ENCODE peak calls at places on chromosomes 5 and 9, in ten cellular contexts. Q is A673; S is left colon; B is cardiac fibroblast; A is activated T-cell treated with anti-CD3 and anti-CD28 coated beads, Interleukin-2, amount 50 U/mL, for 24 hours; J is mammary epithelial cell; V is colonic mucosa; C is GF-D8; O is mucosa of gallbladder; D is fibroblast of pulmonary artery. I is an unnamed sample.

GRCh38 chr5:142644127-142644526 is 41.8 kb downstream of the FGF1 start:
- DNase-seq in V (no peak), O (no peak), C (no peak), B (peak; percentile 67), A (no peak), D (no peak), J (peak; percentile 78), S (no peak), Q (no peak), I (no peak)

GRCh38 chr9:83772860-83773259 is 44.7 kb downstream of the GKAP1 start:
- DNase-seq in D (no peak), V (no peak), Q (no peak), S (no peak), B (no peak), J (no peak), A (no peak), O (no peak), C (no peak), I (no peak)

GRCh38 chr5:167348980-167349379 is 942.5 kb upstream of the WWC1 start:
- DNase-seq in C (no peak), J (no peak), A (no peak), V (no peak), O (no peak), B (no peak), Q (peak; percentile 8), S (no peak), D (no peak), I (no peak)

GRCh38 chr9:96460877-96461276 is 10.9 kb downstream of the HABP4 start:
- DNase-seq in O (no peak), S (no peak), V (no peak), D (peak; percentile 46), J (no peak), C (no peak), Q (no peak), B (peak; percentile 57), A (no peak), I (no peak)

GRCh38 chr9:38662763-38663593 is 42.6 kb upstream of the ANKRD18A start:
- DNase-seq in S (no peak), B (peak; percentile 39), O (no peak), C (no peak), D (peak; percentile 72), Q (peak; percentile 29), A (no peak), J (no peak), V (no peak), I (no peak)

GRCh38 chr5:179246227-179246626 is 99.0 kb downstream of the ADAMTS2 start:
- DNase-seq in S (no peak), D (no peak), V (no peak), Q (no peak), C (no peak), A (no peak), B (no peak), J (no peak), O (no peak), I (no peak)

GRCh38 chr9:35490155-35490909 is 421 bp downstream of the RUSC2 start:
- DNase-seq in S (peak; percentile 14), V (peak; percentile 33), A (no peak), C (no peak), D (no peak), B (no peak), Q (peak; percentile 14), O (no peak), J (peak; percentile 21), I (no peak)

GRCh38 chr5:134649163-134649916 is 755 bp downstream of the SEC24A start:
- DNase-seq in V (peak; percentile 45), O (peak; percentile 14), D (peak; percentile 16), B (peak; percentile 24), A (peak; percentile 34), S (no peak), Q (no peak), J (peak; percentile 23), C (no peak), I (no peak)

GRCh38 chr5:9898319-9898718 is 268.2 kb upstream of the TAS2R1 start:
- DNase-seq in J (peak; percentile 13), O (peak; percentile 28), B (peak; percentile 60), A (no peak), V (no peak), C (no peak), D (peak; percentile 72), S (peak; percentile 27), Q (peak; percentile 13), I (no peak)

GRCh38 chr5:180235846-180236245 is 26.8 kb upstream of the RASGEF1C start:
- DNase-seq in Q (no peak), S (no peak), B (no peak), O (no peak), C (no peak), J (peak; percentile 62), V (no peak), A (no peak), D (no peak), I (no peak)

GRCh38 chr9:130039504-130040147 is 3.4 kb downstream of the FNBP1 start:
- DNase-seq in S (no peak), V (no peak), B (no peak), A (no peak), Q (peak; percentile 63), J (no peak), D (no peak), C (no peak), O (no peak), I (no peak)

GRCh38 chr5:17190799-17191391 is 26.5 kb upstream of the BASP1 start:
- DNase-seq in O (no peak), A (no peak), C (no peak), B (no peak), S (peak; percentile 24), D (no peak), Q (peak; percentile 62), J (no peak), V (no peak), I (no peak)

GRCh38 chr5:61330341-61330878 is 1.6 kb upstream of the ZSWIM6 start:
- DNase-seq in B (peak; percentile 60), D (peak; percentile 60), O (peak; percentile 42), V (peak; percentile 81), A (no peak), J (peak; percentile 67), Q (peak; percentile 72), S (peak; percentile 74), C (no peak), I (peak; percentile 48)

GRCh38 chr5:34699155-34700077 is 43.3 kb downstream of the RAI14 start:
- DNase-seq in J (no peak), A (no peak), S (peak; percentile 66), Q (no peak), O (peak; percentile 64), V (peak; percentile 81), D (no peak), C (no peak), B (no peak), I (no peak)

GRCh38 chr5:20300110-20300509 is 312.1 kb upstream of the CDH18 start:
- DNase-seq in V (no peak), B (peak; percentile 67), A (no peak), D (peak; percentile 79), S (no peak), Q (no peak), J (no peak), C (no peak), O (no peak), I (no peak)

GRCh38 chr5:87400305-87400899 is 12.3 kb downstream of the CCNH start:
- DNase-seq in S (no peak), V (no peak), C (no peak), D (peak; percentile 68), A (no peak), Q (peak; percentile 69), J (peak; percentile 27), B (peak; percentile 72), O (no peak), I (no peak)

GRCh38 chr5:131776451-131776850 is 20.4 kb downstream of the FNIP1 start:
- DNase-seq in C (no peak), D (peak; percentile 34), O (no peak), A (no peak), J (no peak), V (no peak), B (no peak), S (no peak), Q (no peak), I (no peak)

GRCh38 chr9:92327283-92327850 is 1.6 kb downstream of the CENPP start:
- DNase-seq in O (no peak), S (no peak), B (no peak), C (no peak), A (no peak), Q (no peak), V (no peak), D (no peak), J (peak; percentile 61), I (no peak)

GRCh38 chr5:155532621-155533314 is 519.2 kb downstream of the KIF4B start:
- DNase-seq in B (peak; percentile 0), D (no peak), O (no peak), A (no peak), C (no peak), J (peak; percentile 76), Q (no peak), V (no peak), S (no peak), I (no peak)

GRCh38 chr9:124133752-124134151 is 122.2 kb downstream of the LHX2 start:
- DNase-seq in C (peak; percentile 35), V (peak; percentile 64), D (peak; percentile 66), Q (no peak), A (peak; percentile 43), B (peak; percentile 67), S (peak; percentile 76), J (no peak), O (peak; percentile 62), I (no peak)

GRCh38 chr9:121765021-121765950 is 113.9 kb downstream of the DAB2IP start:
- DNase-seq in Q (no peak), V (no peak), D (peak; percentile 54), A (no peak), B (peak; percentile 49), C (no peak), J (peak; percentile 32), S (no peak), O (peak; percentile 74), I (no peak)

GRCh38 chr5:120096413-120096812 is 367.7 kb upstream of the PRR16 start:
- DNase-seq in O (no peak), C (no peak), D (peak; percentile 50), Q (no peak), A (no peak), J (peak; percentile 26), V (no peak), B (peak; percentile 72), S (no peak), I (no peak)

GRCh38 chr5:91848453-91848852 is 465.3 kb upstream of the ARRDC3 start:
- DNase-seq in Q (peak; percentile 74), A (no peak), B (peak; percentile 23), C (no peak), J (peak; percentile 70), D (peak; percentile 69), O (no peak), S (no peak), V (no peak), I (no peak)

GRCh38 chr5:9536717-9537116 is 9.2 kb downstream of the SEMA5A start:
- DNase-seq in V (no peak), O (no peak), S (no peak), C (no peak), B (no peak), J (no peak), A (no peak), D (no peak), Q (no peak), I (no peak)

GRCh38 chr5:30113542-30113941 is 1079.9 kb upstream of the CDH6 start:
- DNase-seq in O (no peak), V (no peak), S (no peak), J (no peak), D (no peak), C (no peak), Q (no peak), B (peak; percentile 34), A (no peak), I (no peak)

GRCh38 chr5:56172225-56172624 is 60.9 kb downstream of the ANKRD55 start:
- DNase-seq in C (no peak), B (peak; percentile 58), Q (no peak), V (no peak), S (no peak), J (no peak), D (peak; percentile 82), O (no peak), A (no peak), I (no peak)

GRCh38 chr5:72018158-72018803 is 89.0 kb upstream of the MAP1B start:
- DNase-seq in C (no peak), D (peak; percentile 70), O (peak; percentile 50), A (peak; percentile 70), J (peak; percentile 40), S (peak; percentile 78), V (peak; percentile 73), Q (peak; percentile 61), B (peak; percentile 79), I (no peak)

GRCh38 chr9:131807131-131807990 is 67.5 kb upstream of the RAPGEF1 start:
- DNase-seq in V (no peak), O (no peak), Q (no peak), C (no peak), D (no peak), J (no peak), B (no peak), A (no peak), S (no peak), I (no peak)

I was measured in NCI-H774.